ENCODE peak calls at places on chromosomes 5 and 9, in eight cellular contexts. E, T, S, B, N, K, G and C are unnamed samples.

GRCh38 chr9:1173211-1173610 is 123.1 kb downstream of the DMRT2 start:
- DNase-seq in S (no peak), N (no peak), T (no peak), K (no peak), G (no peak), E (no peak), B (no peak), C (no peak)

GRCh38 chr5:7849531-7850240 is 1.2 kb downstream of the CFAP90 start:
- DNase-seq in S (peak; percentile 24), B (no peak), G (no peak), T (peak; percentile 58), E (no peak), K (no peak), N (no peak), C (peak; percentile 63)

GRCh38 chr9:87239312-87239711 is 258.4 kb upstream of the DAPK1 start:
- DNase-seq in N (no peak), T (no peak), G (no peak), B (no peak), S (no peak), K (no peak), E (no peak), C (no peak)

GRCh38 chr9:5621327-5621726 is 7.6 kb upstream of the RIC1 start:
- DNase-seq in G (no peak), N (peak; percentile 55), K (no peak), B (peak; percentile 84), E (no peak), T (no peak), S (no peak), C (no peak)

GRCh38 chr9:129242971-129243561 is 65.0 kb upstream of the IER5L start:
- DNase-seq in T (peak; percentile 42), K (peak; percentile 65), E (peak; percentile 36), N (peak; percentile 74), S (no peak), B (no peak), G (no peak), C (peak; percentile 41)

GRCh38 chr5:1262381-1262780 is 32.5 kb downstream of the TERT start:
- DNase-seq in E (no peak), S (no peak), N (peak; percentile 11), B (no peak), K (no peak), G (no peak), T (no peak), C (no peak)

GRCh38 chr5:133526368-133526767 is 86.0 kb downstream of the FSTL4 start:
- DNase-seq in N (no peak), K (no peak), G (no peak), B (no peak), T (no peak), S (no peak), E (no peak), C (no peak)

GRCh38 chr5:90612930-90613329 is 54.3 kb downstream of the ADGRV1 start:
- DNase-seq in G (peak; percentile 56), B (no peak), E (no peak), K (no peak), S (no peak), N (no peak), T (no peak), C (no peak)

GRCh38 chr5:178318382-178318781 is 85.8 kb upstream of the PHYKPL start:
- DNase-seq in K (no peak), E (peak; percentile 30), N (no peak), T (no peak), B (no peak), G (no peak), S (no peak), C (no peak)

GRCh38 chr9:99873531-99873930 is 32.9 kb upstream of the STX17 start:
- DNase-seq in S (no peak), N (peak; percentile 33), T (no peak), B (peak; percentile 57), E (no peak), K (no peak), G (no peak), C (no peak)

GRCh38 chr5:133977161-133977787 is 8.8 kb upstream of the C5orf15 start:
- DNase-seq in S (no peak), K (no peak), G (peak; percentile 39), T (no peak), E (no peak), B (no peak), N (no peak), C (no peak)

GRCh38 chr9:96420468-96421219 is 2.5 kb upstream of the ZNF367 start:
- DNase-seq in K (peak; percentile 65), B (peak; percentile 89), S (no peak), T (no peak), N (peak; percentile 94), E (no peak), G (no peak), C (no peak)

GRCh38 chr9:1366300-1366699 is 316.1 kb downstream of the DMRT2 start:
- DNase-seq in N (no peak), K (no peak), B (no peak), T (no peak), E (no peak), S (no peak), G (no peak), C (no peak)

GRCh38 chr5:135596364-135596763 is 17.6 kb upstream of the CXCL14 start:
- DNase-seq in G (no peak), E (no peak), N (no peak), B (no peak), S (no peak), K (no peak), T (no peak), C (no peak)

GRCh38 chr5:56561-57290 is 35.2 kb upstream of the PLEKHG4B start:
- DNase-seq in K (no peak), B (peak; percentile 35), E (no peak), S (no peak), G (peak; percentile 30), T (no peak), N (peak; percentile 31), C (no peak)

GRCh38 chr5:176152191-176152932 is 85.9 kb upstream of the SIMC1 start:
- DNase-seq in G (no peak), T (no peak), S (no peak), N (no peak), E (no peak), B (no peak), K (no peak), C (peak; percentile 41)

GRCh38 chr5:132971483-132972435 is 8.3 kb upstream of the AFF4 start:
- DNase-seq in K (no peak), B (no peak), N (peak; percentile 34), S (no peak), G (no peak), T (no peak), E (no peak), C (no peak)

GRCh38 chr5:61409568-61409967 is 77.5 kb downstream of the ZSWIM6 start:
- DNase-seq in N (peak; percentile 92), G (no peak), E (no peak), S (no peak), B (peak; percentile 85), K (no peak), T (no peak), C (no peak)

GRCh38 chr5:61311836-61312808 is 19.9 kb upstream of the ZSWIM6 start:
- DNase-seq in G (no peak), T (no peak), S (no peak), K (no peak), B (peak; percentile 75), N (peak; percentile 63), E (no peak), C (no peak)

DNA sequence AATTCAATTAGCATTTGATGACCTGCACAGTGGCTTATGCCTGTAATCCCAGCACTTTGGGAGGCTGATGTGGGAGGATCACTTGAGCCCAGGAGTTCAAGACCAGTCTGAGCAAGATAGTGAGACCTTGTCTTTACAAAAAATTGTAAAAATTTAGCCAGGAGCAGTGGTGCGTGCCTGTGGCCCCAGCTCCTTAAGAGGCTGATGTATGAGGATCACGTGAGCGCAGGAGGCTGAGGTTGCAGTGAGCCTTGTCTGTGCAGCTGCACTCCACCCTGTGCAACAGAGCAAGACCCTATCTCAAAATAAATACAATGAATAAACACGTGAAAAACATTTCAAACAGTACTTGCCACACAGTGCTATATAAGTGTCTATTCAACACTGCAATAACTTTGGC is 4.2 kb downstream of the ABCA1 start:
- DNase-seq in K (no peak), T (no peak), B (no peak), S (no peak), N (peak; percentile 37), E (no peak), G (no peak), C (no peak)
- TF ChIP-seq CTCF in K (no peak), T (no peak), B (no peak), S (no peak), N (no peak), E (no peak), G (no peak), C (no peak)

GRCh38 chr5:119578937-119579336 is 50.4 kb upstream of the FAM170A start:
- DNase-seq in K (no peak), N (peak; percentile 7), S (no peak), E (no peak), B (peak; percentile 14), G (no peak), T (no peak), C (peak; percentile 45)
- TF ChIP-seq CTCF in K (no peak), N (no peak), S (no peak), E (peak; percentile 17), B (peak; percentile 45), G (no peak), T (no peak), C (peak; percentile 33)

GRCh38 chr9:21392270-21392669 is 7.1 kb upstream of the IFNA2 start:
- DNase-seq in E (no peak), N (no peak), S (no peak), K (no peak), T (no peak), G (no peak), B (no peak), C (peak; percentile 18)
- TF ChIP-seq CTCF in E (peak; percentile 11), N (peak; percentile 40), S (no peak), K (no peak), T (no peak), G (no peak), B (peak; percentile 55), C (peak; percentile 24)

GRCh38 chr5:67166460-67166871 is 30.1 kb downstream of the CD180 start:
- DNase-seq in K (no peak), G (peak; percentile 51), N (no peak), T (peak; percentile 84), E (peak; percentile 89), B (no peak), S (no peak), C (no peak)
- TF ChIP-seq CTCF in K (no peak), G (peak; percentile 5), N (no peak), T (no peak), E (peak; percentile 22), B (no peak), S (no peak), C (no peak)

DNA sequence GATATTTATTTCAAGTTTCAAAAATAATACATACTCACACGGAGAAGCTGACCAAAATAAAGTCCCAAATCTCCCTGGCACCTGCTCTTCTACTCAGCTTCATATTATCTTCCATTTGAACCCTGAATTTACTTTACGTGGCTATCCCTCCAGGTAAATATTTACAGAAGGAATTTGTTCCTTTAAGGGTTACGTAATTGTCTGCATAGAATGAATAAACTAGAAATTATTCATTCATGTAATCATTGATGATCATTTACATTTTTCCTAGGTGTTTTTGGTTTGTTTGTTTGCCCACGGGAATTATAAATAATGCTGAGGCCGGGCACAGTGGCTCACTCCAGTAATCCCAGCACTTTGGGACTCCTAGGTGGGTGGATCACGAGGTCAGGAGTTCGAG is 251.2 kb downstream of the PLK2 start:
- DNase-seq in T (no peak), K (no peak), E (no peak), N (no peak), G (no peak), S (no peak), B (no peak), C (no peak)
- TF ChIP-seq CTCF in T (no peak), K (no peak), E (no peak), N (no peak), G (no peak), S (no peak), B (no peak), C (no peak)